ENCODE peak calls at places on chromosomes 3 and 15, in five cellular contexts. H is uterus; D is dorsolateral prefrontal cortex; F is CD8-positive, alpha-beta memory T cell; R is right atrium auricular region. Q is an unnamed sample.

GRCh38 chr3:42090973-42091731 is at the start of gene TRAK1:
- DNase-seq in H (no peak), D (peak; percentile 42), F (no peak), R (no peak), Q (no peak)

GRCh38 chr15:74847462-74847861 is 4.5 kb upstream of the ULK3 start:
- DNase-seq in H (no peak), D (no peak), F (no peak), R (no peak), Q (no peak)

GRCh38 chr3:16301490-16301889 is 36.5 kb downstream of the OXNAD1 start:
- DNase-seq in H (no peak), D (no peak), F (no peak), R (no peak), Q (no peak)

GRCh38 chr3:154678271-154678670 is 248.3 kb upstream of the GPR149 start:
- DNase-seq in H (no peak), D (no peak), F (no peak), R (no peak), Q (no peak)

GRCh38 chr3:168884353-168884903 is 779.1 kb downstream of the MECOM start:
- DNase-seq in H (peak; percentile 29), D (no peak), F (no peak), R (no peak), Q (no peak)

GRCh38 chr15:80977627-80978036 is 12.0 kb downstream of the MESD start:
- DNase-seq in H (peak; percentile 62), D (peak; percentile 63), F (no peak), R (peak; percentile 68), Q (peak; percentile 58)

GRCh38 chr3:117102441-117102840 is 392.9 kb downstream of the TUSC7 start:
- DNase-seq in H (no peak), D (no peak), F (no peak), R (no peak), Q (no peak)

GRCh38 chr3:4528802-4529201 is 35.7 kb downstream of the ITPR1 start:
- DNase-seq in H (no peak), D (peak; percentile 81), F (no peak), R (no peak), Q (no peak)

GRCh38 chr3:13715167-13715954 is 164.5 kb downstream of the WNT7A start:
- DNase-seq in H (no peak), D (no peak), F (no peak), R (no peak), Q (no peak)

GRCh38 chr15:101504373-101504772 is 14.9 kb upstream of the PCSK6 start:
- DNase-seq in H (no peak), D (no peak), F (no peak), R (peak; percentile 50), Q (no peak)

GRCh38 chr15:40894689-40895308 is 549 bp downstream of the VPS18 start:
- DNase-seq in H (peak; percentile 48), D (no peak), F (peak; percentile 58), R (peak; percentile 65), Q (peak; percentile 22)

GRCh38 chr3:42511196-42511595 is 8.8 kb downstream of the VIPR1 start:
- DNase-seq in H (no peak), D (no peak), F (no peak), R (no peak), Q (no peak)

GRCh38 chr3:58432905-58433304 is 727 bp downstream of the PDHB start:
- DNase-seq in H (no peak), D (no peak), F (no peak), R (no peak), Q (no peak)

GRCh38 chr3:76735153-76735552 is 304.7 kb upstream of the ROBO2 start:
- DNase-seq in H (no peak), D (no peak), F (no peak), R (no peak), Q (no peak)

GRCh38 chr3:141507392-141508066 is 20.7 kb downstream of the RASA2 start:
- DNase-seq in H (no peak), D (no peak), F (no peak), R (no peak), Q (no peak)

DNA sequence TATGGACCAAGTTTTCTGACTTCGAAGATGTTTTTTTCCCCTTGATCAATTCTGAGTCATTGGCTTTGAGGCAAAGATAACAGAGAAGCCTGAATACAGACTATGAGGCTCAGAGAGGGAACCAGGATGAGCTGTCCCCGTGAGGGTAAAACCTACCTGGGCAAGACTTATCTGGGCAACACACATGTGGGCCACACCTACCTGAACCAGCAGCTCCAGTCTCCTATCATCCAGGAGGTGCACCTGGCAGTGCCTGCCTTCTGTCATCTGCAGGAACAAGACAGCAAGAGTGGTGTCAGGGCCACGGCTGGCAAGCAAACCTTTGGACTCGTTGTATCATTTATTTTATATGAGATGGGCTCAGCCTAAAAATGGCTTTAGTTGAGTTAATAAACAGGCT is 72.6 kb downstream of the FRMD4B start:
- DNase-seq in H (no peak), D (no peak), F (no peak), R (no peak), Q (no peak)
- H3K27ac ChIP-seq in H (no peak overlapping the region), D (peak overlapping the region; percentile 31), F (no peak overlapping the region), R (no peak overlapping the region), Q (no peak overlapping the region)

GRCh38 chr15:57517027-57517671 is 74.6 kb upstream of the MYZAP start:
- DNase-seq in H (no peak), D (no peak), F (no peak), R (no peak), Q (no peak)
- H3K27ac ChIP-seq in H (no peak overlapping the region), D (no peak overlapping the region), F (no peak overlapping the region), R (no peak overlapping the region), Q (no peak overlapping the region)

DNA sequence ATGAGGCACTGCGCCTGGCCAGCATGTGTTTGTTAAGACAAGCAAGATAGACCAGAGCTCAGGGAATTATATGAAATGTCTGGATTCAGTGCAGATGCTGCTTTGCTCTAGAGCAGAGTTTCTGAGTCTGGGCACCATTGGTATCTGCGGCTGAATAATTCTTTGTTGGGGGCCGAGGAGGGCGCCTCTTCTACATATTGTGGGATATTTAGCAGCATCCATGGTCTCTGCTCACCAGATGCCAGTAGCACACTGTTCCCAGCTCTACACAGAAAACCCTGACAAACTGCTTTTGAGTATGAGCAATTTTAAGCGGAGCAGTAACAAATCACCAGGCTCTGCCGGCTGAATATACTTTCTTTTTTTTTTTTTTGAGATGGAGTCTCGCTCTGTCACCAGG is 3.6 kb upstream of the LDHAL6B start:
- DNase-seq in H (no peak), D (peak; percentile 40), F (no peak), R (no peak), Q (no peak)
- H3K27ac ChIP-seq in H (no peak overlapping the region), D (peak overlapping the region; percentile 60), F (no peak overlapping the region), R (no peak overlapping the region), Q (no peak overlapping the region)

GRCh38 chr15:25378501-25378901 is 60.3 kb downstream of the UBE3A start:
- DNase-seq in H (no peak), D (no peak), F (no peak), R (no peak), Q (no peak)
- H3K27ac ChIP-seq in H (no peak overlapping the region), D (no peak overlapping the region), F (no peak overlapping the region), R (no peak overlapping the region), Q (no peak overlapping the region)

Q was measured in caudate nucleus.